ENCODE peak calls at places on chromosomes 6 and 20, in ten cellular contexts. G, M, N, L, P, B, O, E, R and K are unnamed samples.
A peak's percentile ranks its signal among the peaks of the same experiment; 100 is the strongest.

GRCh38 chr6:97841763-97842162 is 558.7 kb upstream of the MMS22L start:
- DNase-seq in E (no peak), O (no peak), N (no peak), G (no peak), P (no peak), R (no peak), M (no peak), B (no peak), L (no peak), K (no peak)

GRCh38 chr6:167957626-167958025 is 39.8 kb upstream of the KIF25 start:
- DNase-seq in G (no peak), E (no peak), M (no peak), L (no peak), P (no peak), O (no peak), N (no peak), R (no peak), B (no peak), K (no peak)

GRCh38 chr6:92114091-92114490 is 1305.3 kb downstream of the EPHA7 start:
- DNase-seq in L (no peak), R (no peak), M (no peak), N (no peak), G (no peak), O (no peak), E (no peak), B (no peak), P (no peak), K (no peak)

GRCh38 chr6:136599324-136600011 is 49.2 kb upstream of the MAP7 start:
- DNase-seq in M (no peak), G (no peak), O (no peak), B (no peak), E (no peak), L (no peak), R (peak; percentile 71), P (no peak), N (no peak), K (no peak)

GRCh38 chr20:33668087-33668790 is 1.5 kb downstream of the ACTL10 start:
- DNase-seq in E (peak; percentile 83), R (no peak), G (peak; percentile 9), L (no peak), M (peak; percentile 72), N (no peak), P (peak; percentile 86), B (no peak), O (no peak), K (no peak)

GRCh38 chr6:14339172-14339571 is 221.6 kb downstream of the CD83 start:
- DNase-seq in B (no peak), M (no peak), E (no peak), P (no peak), R (no peak), O (no peak), N (no peak), G (no peak), L (no peak), K (no peak)

GRCh38 chr6:90406142-90406794 is 109.6 kb upstream of the BACH2 start:
- DNase-seq in O (no peak), P (no peak), G (no peak), N (no peak), M (no peak), E (no peak), R (no peak), B (no peak), L (no peak), K (peak; percentile 57)

GRCh38 chr6:130050230-130050629 is 31.8 kb downstream of the L3MBTL3 start:
- DNase-seq in B (no peak), L (no peak), O (no peak), E (no peak), G (no peak), M (no peak), R (no peak), P (no peak), N (no peak), K (no peak)

GRCh38 chr6:149065658-149066556 is 251.6 kb upstream of the TAB2 start:
- DNase-seq in O (peak; percentile 36), M (no peak), E (no peak), N (no peak), G (no peak), P (no peak), B (peak; percentile 19), R (no peak), L (no peak), K (no peak)

GRCh38 chr6:105896821-105897095 is 189.4 kb upstream of the PRDM1 start:
- DNase-seq in M (no peak), E (no peak), O (no peak), P (no peak), L (no peak), N (no peak), G (no peak), B (no peak), R (no peak), K (no peak)

GRCh38 chr6:10248378-10248843 is 166.5 kb downstream of the TFAP2A start:
- DNase-seq in E (no peak), L (no peak), B (no peak), G (no peak), R (no peak), M (no peak), O (no peak), P (no peak), N (no peak), K (no peak)

GRCh38 chr20:46562373-46563169 is 12.1 kb upstream of the OCSTAMP start:
- DNase-seq in R (peak; percentile 72), G (peak; percentile 33), E (peak; percentile 77), P (peak; percentile 59), M (no peak), N (no peak), O (peak; percentile 52), L (peak; percentile 47), B (peak; percentile 27), K (no peak)

DNA sequence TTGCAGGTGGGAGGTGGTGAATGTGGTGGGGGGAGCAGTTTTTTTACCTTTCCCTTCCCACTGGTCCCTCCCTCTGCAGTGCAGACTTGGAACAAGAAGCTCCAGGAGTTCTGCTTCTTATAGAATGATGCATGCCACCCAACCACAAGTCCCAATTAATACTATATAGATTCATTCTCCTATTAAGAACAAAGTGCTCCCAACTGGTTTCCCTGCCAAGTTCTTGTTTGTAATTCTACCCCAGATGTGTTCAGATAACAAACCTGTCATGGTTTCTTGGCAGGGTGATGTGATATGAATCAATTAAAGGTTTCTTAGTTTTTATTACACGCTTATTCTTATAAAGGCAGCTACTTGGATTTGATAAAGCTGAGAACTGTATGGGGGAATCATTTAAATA is 23.9 kb downstream of the HDDC2 start:
- DNase-seq in L (no peak), M (no peak), O (no peak), R (peak; percentile 23), E (no peak), B (no peak), N (no peak), P (no peak), G (no peak), K (no peak)
- H3K36me3 ChIP-seq in L (no peaks in the 10 kb centered on the region), M (peaks cover 50% of the 10 kb centered on the region), O (no peaks in the 10 kb centered on the region), R (peaks cover 38% of the 10 kb centered on the region), E (peaks cover 4% of the 10 kb centered on the region), B (peaks cover 12% of the 10 kb centered on the region), N (peaks cover 29% of the 10 kb centered on the region), P (peaks cover 51% of the 10 kb centered on the region), G (peaks cover 73% of the 10 kb centered on the region), K (no peaks in the 10 kb centered on the region)

GRCh38 chr6:110561708-110562107 is 85.3 kb upstream of the SLC22A16 start:
- DNase-seq in N (no peak), G (no peak), R (no peak), M (no peak), E (no peak), O (no peak), L (no peak), P (no peak), B (no peak), K (no peak)

GRCh38 chr6:110562316-110562915 is 86.0 kb upstream of the SLC22A16 start:
- DNase-seq in P (no peak), O (no peak), E (no peak), L (no peak), G (no peak), N (no peak), M (no peak), B (no peak), R (no peak), K (no peak)

GRCh38 chr6:110566346-110567125 is 90.1 kb upstream of the SLC22A16 start:
- DNase-seq in O (no peak), B (no peak), R (no peak), L (no peak), P (no peak), E (no peak), M (no peak), G (peak; percentile 30), N (no peak), K (no peak)

GRCh38 chr6:110563711-110564110 is 87.3 kb upstream of the SLC22A16 start:
- DNase-seq in O (no peak), P (no peak), L (no peak), B (no peak), G (no peak), M (no peak), R (no peak), N (no peak), E (no peak), K (no peak)

GRCh38 chr6:110564703-110565421 is 88.4 kb upstream of the SLC22A16 start:
- DNase-seq in B (no peak), L (no peak), G (no peak), N (no peak), P (no peak), O (no peak), R (no peak), M (no peak), E (no peak), K (no peak)
- H3K4me3 ChIP-seq in B (no peak overlapping the region), L (no peak overlapping the region), G (no peak overlapping the region), N (no peak overlapping the region), P (no peak overlapping the region), O (no peak overlapping the region), R (no peak overlapping the region), M (no peak overlapping the region), E (no peak overlapping the region), K (no peak overlapping the region)

DNA sequence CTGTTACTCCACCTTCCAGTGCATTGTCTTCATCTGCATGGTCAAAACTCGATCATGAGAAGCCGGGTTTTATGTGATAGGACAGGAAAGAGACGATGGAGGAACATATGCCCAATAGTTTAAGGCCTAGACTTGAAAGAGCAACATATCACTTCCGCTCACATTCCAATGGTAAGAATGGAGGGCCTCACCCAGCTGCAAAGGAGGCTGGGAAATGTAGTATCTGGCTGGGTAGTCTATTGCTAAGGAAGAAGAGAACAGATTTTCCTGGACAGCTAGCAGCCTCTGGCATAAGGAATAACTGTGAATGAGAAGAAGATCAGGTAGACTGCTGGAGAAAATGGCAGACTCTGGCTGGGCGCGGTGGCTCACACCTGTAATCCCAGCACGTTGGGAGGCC is 19.2 kb downstream of the FITM2 start:
- DNase-seq in N (no peak), M (no peak), P (no peak), R (no peak), B (no peak), O (no peak), G (no peak), L (no peak), E (no peak), K (no peak)
- TF ChIP-seq CTCF in N (no peak), M (no peak), P (no peak), R (no peak), B (no peak), O (no peak), G (no peak), L (no peak), E (no peak), K (no peak)

DNA sequence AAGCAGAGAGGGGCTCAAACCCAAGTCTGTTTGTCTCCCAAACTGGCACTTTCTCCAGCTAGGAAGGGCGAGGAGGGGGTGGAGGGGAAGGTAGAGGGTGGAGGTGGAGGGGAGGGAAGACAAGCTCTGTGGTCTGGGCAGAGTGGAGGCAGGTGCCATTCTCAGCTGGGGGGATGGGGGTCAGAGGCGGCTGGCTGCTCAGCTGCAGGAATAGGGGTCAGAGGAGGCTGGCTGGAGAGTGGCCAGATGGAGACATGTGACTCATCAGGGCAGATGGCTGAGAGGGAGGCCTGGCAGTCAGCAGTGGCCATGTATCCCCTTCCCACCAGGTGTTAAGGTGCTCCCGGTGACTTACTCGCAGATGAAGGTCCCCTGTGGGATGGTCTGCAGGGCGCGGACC is 3.5 kb upstream of the SLC44A4 start:
- DNase-seq in P (no peak), O (no peak), L (no peak), B (no peak), N (no peak), E (no peak), G (no peak), R (no peak), M (no peak), K (no peak)
- H3K36me3 ChIP-seq in P (peaks cover 79% of the 10 kb centered on the region), O (peaks cover 19% of the 10 kb centered on the region), L (peaks cover 27% of the 10 kb centered on the region), B (peaks cover 48% of the 10 kb centered on the region), N (peaks cover 77% of the 10 kb centered on the region), E (no peaks in the 10 kb centered on the region), G (peaks cover 80% of the 10 kb centered on the region), R (peaks cover 76% of the 10 kb centered on the region), M (peaks cover 60% of the 10 kb centered on the region), K (peaks cover 7% of the 10 kb centered on the region)